ENCODE peak calls at places on chromosome X, in eight cellular contexts. One of them, this sample, is unnamed.

GRCh38 chrX:7201481-7201880 is 53.5 kb upstream of the PUDP start:
- DNase-seq in GOT3: no peak
- DNase-seq in gastrocnemius medialis: no peak
- DNase-seq in activated CD4-positive, alpha-beta T cell treated with anti-CD3 and anti-CD28 coated beads for 48 hours: no peak
- DNase-seq in left colon: no peak
- DNase-seq in C1 segment of cervical spinal cord: no peak
- DNase-seq in Calu3: no peak
- DNase-seq in fibroblast of pulmonary artery: peak
- DNase-seq in this sample: no peak

GRCh38 chrX:40278340-40279090 is 180.8 kb upstream of the BCOR start:
- DNase-seq in fibroblast of pulmonary artery: no peak
- DNase-seq in activated CD4-positive, alpha-beta T cell treated with anti-CD3 and anti-CD28 coated beads for 48 hours: peak
- DNase-seq in left colon: no peak
- DNase-seq in gastrocnemius medialis: no peak
- DNase-seq in GOT3: no peak
- DNase-seq in C1 segment of cervical spinal cord: no peak
- DNase-seq in Calu3: no peak
- DNase-seq in this sample: no peak

GRCh38 chrX:22090181-22090580 is 58.1 kb downstream of the PHEX start:
- DNase-seq in left colon: no peak
- DNase-seq in GOT3: no peak
- DNase-seq in C1 segment of cervical spinal cord: no peak
- DNase-seq in fibroblast of pulmonary artery: peak
- DNase-seq in Calu3: no peak
- DNase-seq in activated CD4-positive, alpha-beta T cell treated with anti-CD3 and anti-CD28 coated beads for 48 hours: no peak
- DNase-seq in gastrocnemius medialis: no peak
- DNase-seq in this sample: no peak

GRCh38 chrX:15206306-15206705 is 63.6 kb downstream of the ASB9 start:
- DNase-seq in fibroblast of pulmonary artery: no peak
- DNase-seq in Calu3: peak
- DNase-seq in gastrocnemius medialis: no peak
- DNase-seq in left colon: no peak
- DNase-seq in activated CD4-positive, alpha-beta T cell treated with anti-CD3 and anti-CD28 coated beads for 48 hours: no peak
- DNase-seq in C1 segment of cervical spinal cord: no peak
- DNase-seq in GOT3: no peak
- DNase-seq in this sample: no peak

GRCh38 chrX:10387011-10387410 is 230.2 kb downstream of the CLCN4 start:
- DNase-seq in fibroblast of pulmonary artery: peak
- DNase-seq in left colon: no peak
- DNase-seq in activated CD4-positive, alpha-beta T cell treated with anti-CD3 and anti-CD28 coated beads for 48 hours: no peak
- DNase-seq in GOT3: no peak
- DNase-seq in gastrocnemius medialis: no peak
- DNase-seq in C1 segment of cervical spinal cord: no peak
- DNase-seq in Calu3: no peak
- DNase-seq in this sample: no peak

GRCh38 chrX:4825550-4825949 is 1112.1 kb upstream of the PRKX start:
- DNase-seq in left colon: no peak
- DNase-seq in gastrocnemius medialis: no peak
- DNase-seq in Calu3: no peak
- DNase-seq in C1 segment of cervical spinal cord: no peak
- DNase-seq in fibroblast of pulmonary artery: no peak
- DNase-seq in activated CD4-positive, alpha-beta T cell treated with anti-CD3 and anti-CD28 coated beads for 48 hours: no peak
- DNase-seq in GOT3: no peak
- DNase-seq in this sample: no peak

GRCh38 chrX:101642086-101642485 is 17.6 kb downstream of the ARMCX2 start:
- DNase-seq in activated CD4-positive, alpha-beta T cell treated with anti-CD3 and anti-CD28 coated beads for 48 hours: no peak
- DNase-seq in gastrocnemius medialis: no peak
- DNase-seq in C1 segment of cervical spinal cord: no peak
- DNase-seq in fibroblast of pulmonary artery: no peak
- DNase-seq in left colon: no peak
- DNase-seq in GOT3: no peak
- DNase-seq in Calu3: no peak
- DNase-seq in this sample: no peak

GRCh38 chrX:64187762-64188150 is 17.8 kb downstream of the AMER1 start:
- DNase-seq in Calu3: no peak
- DNase-seq in activated CD4-positive, alpha-beta T cell treated with anti-CD3 and anti-CD28 coated beads for 48 hours: no peak
- DNase-seq in C1 segment of cervical spinal cord: no peak
- DNase-seq in fibroblast of pulmonary artery: no peak
- DNase-seq in left colon: no peak
- DNase-seq in GOT3: no peak
- DNase-seq in gastrocnemius medialis: no peak
- DNase-seq in this sample: no peak

GRCh38 chrX:42771836-42772335 is 6.1 kb downstream of the PPP1R2C start:
- DNase-seq in fibroblast of pulmonary artery: no peak
- DNase-seq in Calu3: no peak
- DNase-seq in GOT3: no peak
- DNase-seq in activated CD4-positive, alpha-beta T cell treated with anti-CD3 and anti-CD28 coated beads for 48 hours: no peak
- DNase-seq in C1 segment of cervical spinal cord: no peak
- DNase-seq in gastrocnemius medialis: no peak
- DNase-seq in left colon: no peak
- DNase-seq in this sample: no peak

This sample was measured in occipital lobe.